ENCODE peak calls at places on chromosomes 13 and 19, in six cellular contexts. B is cardiac muscle cell, F is fibroblast of the aortic adventitia, V is tibial artery, L is AG10803, H is heart right ventricle. J is an unnamed sample.

GRCh38 chr19:748274-748598 is 2.7 kb upstream of the MISP start:
- DNase-seq in F (no peak), H (no peak), B (no peak), L (no peak), V (no peak), J (no peak)

GRCh38 chr19:19657397-19657783 is 6.1 kb downstream of the ATP13A1 start:
- DNase-seq in B (peak), F (no peak), H (no peak), L (no peak), V (no peak), J (no peak)

GRCh38 chr13:95023405-95023804 is 277.8 kb downstream of the ABCC4 start:
- DNase-seq in B (no peak), L (no peak), H (no peak), V (no peak), F (no peak), J (no peak)

GRCh38 chr19:52115526-52116053 is 20.0 kb upstream of the ZNF841 start:
- DNase-seq in F (no peak), V (no peak), L (no peak), H (no peak), B (peak), J (no peak)

GRCh38 chr19:1170938-1171754 is 2.9 kb downstream of the SBNO2 start:
- DNase-seq in B (no peak), F (no peak), L (no peak), H (no peak), V (no peak), J (no peak)

GRCh38 chr13:21402586-21403307 is 56.4 kb downstream of the ZDHHC20 start:
- DNase-seq in F (peak), V (no peak), B (peak), H (no peak), L (peak), J (no peak)

GRCh38 chr13:43232866-43233265 is 209.5 kb downstream of the DNAJC15 start:
- DNase-seq in B (peak), V (no peak), F (peak), H (no peak), L (peak), J (no peak)

GRCh38 chr19:35995655-35995993 is 636 bp downstream of the SDHAF1 start:
- DNase-seq in L (peak), H (peak), B (peak), V (peak), F (peak), J (no peak)

GRCh38 chr19:39318071-39318470 is 2.6 kb downstream of the LRFN1 start:
- DNase-seq in V (no peak), B (no peak), F (no peak), H (no peak), L (no peak), J (no peak)

GRCh38 chr19:6663236-6664187 is 6.4 kb downstream of the TNFSF14 start:
- DNase-seq in V (no peak), B (peak), F (no peak), H (no peak), L (peak), J (no peak)

GRCh38 chr13:64074989-64075474 is 2659.4 kb upstream of the PCDH20 start:
- DNase-seq in B (no peak), V (no peak), H (no peak), F (no peak), L (no peak), J (no peak)

GRCh38 chr19:17248011-17248776 is 2.5 kb upstream of the NR2F6 start:
- DNase-seq in V (no peak), L (no peak), H (no peak), B (no peak), F (no peak), J (no peak)

GRCh38 chr19:46517471-46517870 is 21.8 kb upstream of the PNMA8B start:
- DNase-seq in V (no peak), L (no peak), F (no peak), B (no peak), H (no peak), J (no peak)

GRCh38 chr13:109180905-109181425 is 551.6 kb downstream of the MYO16 start:
- DNase-seq in H (no peak), F (peak), L (peak), V (no peak), B (peak), J (no peak)

GRCh38 chr19:44890366-44891015 is 563 bp upstream of the TOMM40 start:
- DNase-seq in B (peak), H (peak), V (peak), L (peak), F (peak), J (no peak)

GRCh38 chr19:55704494-55705245 is 29.6 kb downstream of the EPN1 start:
- DNase-seq in L (no peak), B (no peak), F (no peak), V (no peak), H (no peak), J (no peak)

GRCh38 chr19:45175663-45176345 is 2.2 kb downstream of the TRAPPC6A start:
- DNase-seq in L (no peak), F (no peak), H (no peak), B (no peak), V (no peak), J (no peak)

GRCh38 chr19:1449467-1450442 is at the start of gene APC2:
- DNase-seq in B (no peak), V (no peak), F (no peak), H (no peak), L (peak), J (no peak)

GRCh38 chr13:48315981-48316380 is 12.4 kb downstream of the RB1 start:
- DNase-seq in H (peak), B (no peak), V (no peak), F (no peak), L (no peak), J (no peak)

GRCh38 chr13:80224468-80224867 is 116.5 kb downstream of the SPRY2 start:
- DNase-seq in F (peak), H (no peak), L (no peak), V (no peak), B (peak), J (no peak)

GRCh38 chr13:20721058-20721453 is 17.6 kb downstream of the IL17D start:
- DNase-seq in B (no peak), F (no peak), L (no peak), V (no peak), H (no peak), J (no peak)

GRCh38 chr13:27362064-27362751 is 62.2 kb upstream of the GTF3A start:
- DNase-seq in L (peak), H (peak), B (peak), F (peak), V (peak), J (peak)

GRCh38 chr19:40424637-40425449 is 949 bp downstream of the SERTAD1 start:
- DNase-seq in H (no peak), F (peak), V (no peak), B (peak), L (peak), J (no peak)

DNA sequence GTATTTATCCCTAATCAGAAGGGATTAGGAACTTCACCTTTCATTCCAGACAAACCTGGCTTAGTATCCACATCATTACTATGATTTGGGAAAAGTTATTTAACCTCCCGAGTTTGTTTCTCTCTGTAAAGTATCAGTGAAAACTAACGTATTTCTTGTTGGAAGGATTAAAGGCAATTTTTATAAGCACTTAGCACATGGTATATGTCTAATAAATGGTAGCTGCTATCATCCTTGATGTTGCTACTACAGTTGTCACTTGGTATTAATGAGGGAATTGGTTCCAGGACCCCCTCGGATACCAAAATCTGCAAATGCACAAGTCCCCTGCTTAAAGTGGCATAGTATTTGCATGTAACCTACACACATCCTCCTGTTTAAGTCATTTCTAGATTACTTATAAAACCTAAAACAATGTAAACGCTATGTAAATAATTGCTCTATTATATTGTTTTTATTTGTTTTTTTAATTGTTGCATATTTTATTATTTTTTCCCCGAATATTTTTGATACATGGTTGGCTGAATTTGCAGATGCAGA is 42.7 kb upstream of the FAM124A start:
- DNase-seq in L (no peak), F (no peak), V (no peak), H (no peak), B (no peak), J (no peak)
- TF ChIP-seq CTCF in L (no peak), F (no peak), V (no peak), H (no peak), B (no peak), J (no peak)

GRCh38 chr13:37960427-37960826 is 90.9 kb upstream of the TRPC4 start:
- DNase-seq in H (no peak), L (no peak), B (peak), V (no peak), F (no peak), J (no peak)
- TF ChIP-seq CTCF in H (no peak), L (peak), B (peak), V (no peak), F (peak), J (no peak)

GRCh38 chr13:33235078-33235477 is 50.5 kb downstream of the STARD13 start:
- DNase-seq in V (no peak), F (peak), B (peak), L (peak), H (no peak), J (no peak)
- TF ChIP-seq CTCF in V (no peak), F (no peak), B (no peak), L (peak), H (no peak), J (no peak)

GRCh38 chr13:106522112-106522511 is 13.3 kb downstream of the EFNB2 start:
- DNase-seq in H (no peak), B (no peak), L (no peak), V (no peak), F (no peak), J (no peak)

GRCh38 chr13:106521101-106521799 is 14.2 kb downstream of the EFNB2 start:
- DNase-seq in L (no peak), B (no peak), H (no peak), F (no peak), V (no peak), J (no peak)

GRCh38 chr13:106518535-106518934 is 16.9 kb downstream of the EFNB2 start:
- DNase-seq in B (no peak), F (no peak), H (no peak), V (no peak), L (no peak), J (no peak)

GRCh38 chr13:106522898-106523525 is 12.4 kb downstream of the EFNB2 start:
- DNase-seq in B (no peak), H (no peak), L (no peak), F (no peak), V (no peak), J (no peak)

DNA sequence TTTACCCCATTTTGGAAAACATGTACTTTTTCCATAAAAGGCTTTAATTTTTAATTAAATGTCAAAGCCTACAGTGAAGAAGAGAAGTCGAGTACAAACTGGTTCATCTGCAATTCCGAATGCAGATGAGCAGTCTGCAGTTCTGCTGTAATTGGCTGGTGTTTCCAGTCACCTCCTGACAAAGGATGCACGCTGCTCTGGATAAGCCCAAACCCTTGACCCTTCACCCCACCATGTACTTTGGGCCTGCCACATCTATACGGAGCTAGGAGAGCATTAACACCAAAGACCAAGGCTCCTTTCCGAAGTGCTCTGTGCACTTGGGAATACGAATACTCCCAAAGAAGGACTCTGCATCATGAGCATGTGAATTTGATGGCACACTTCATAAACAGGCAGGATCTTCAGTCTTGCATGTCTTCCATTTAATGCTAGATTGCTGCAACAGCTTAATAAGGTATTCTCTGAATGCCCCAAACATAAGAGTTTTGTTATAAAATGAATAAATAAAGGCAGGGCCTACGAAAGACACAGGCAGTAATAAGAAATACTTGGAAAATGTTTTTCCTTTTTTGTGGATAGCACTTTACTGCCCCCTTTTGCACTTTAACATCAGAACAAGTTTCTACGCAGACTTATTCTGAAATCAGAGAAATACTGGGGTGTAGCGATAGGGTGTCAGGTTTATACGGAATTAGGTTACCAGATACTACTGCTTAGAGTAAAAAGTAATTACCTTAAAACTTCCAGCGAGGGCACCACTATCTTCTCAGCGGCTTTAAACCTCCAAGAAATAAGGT is 15.1 kb downstream of the EFNB2 start:
- DNase-seq in F (peak), V (no peak), L (peak), H (no peak), B (peak), J (no peak)
- TF ChIP-seq CTCF in F (peak), V (peak), L (peak), H (peak), B (peak), J (no peak)

GRCh38 chr19:18486746-18487145 is 35.1 kb downstream of the ELL start:
- DNase-seq in V (no peak), H (no peak), L (no peak), B (no peak), F (no peak), J (no peak)

GRCh38 chr19:18487576-18488402 is 34.1 kb downstream of the ELL start:
- DNase-seq in V (no peak), L (no peak), B (no peak), H (no peak), F (no peak), J (no peak)

GRCh38 chr19:18488838-18489626 is 32.8 kb downstream of the ELL start:
- DNase-seq in V (no peak), B (no peak), L (no peak), H (no peak), F (no peak), J (no peak)

GRCh38 chr19:18489627-18490184 is 32.2 kb downstream of the ELL start:
- DNase-seq in H (no peak), B (no peak), V (no peak), F (no peak), L (no peak), J (no peak)

GRCh38 chr19:18488403-18488723 is 33.5 kb downstream of the ELL start:
- DNase-seq in F (peak), B (no peak), V (no peak), H (no peak), L (peak), J (no peak)
- TF ChIP-seq CTCF in F (peak), B (peak), V (no peak), H (no peak), L (peak), J (no peak)

DNA sequence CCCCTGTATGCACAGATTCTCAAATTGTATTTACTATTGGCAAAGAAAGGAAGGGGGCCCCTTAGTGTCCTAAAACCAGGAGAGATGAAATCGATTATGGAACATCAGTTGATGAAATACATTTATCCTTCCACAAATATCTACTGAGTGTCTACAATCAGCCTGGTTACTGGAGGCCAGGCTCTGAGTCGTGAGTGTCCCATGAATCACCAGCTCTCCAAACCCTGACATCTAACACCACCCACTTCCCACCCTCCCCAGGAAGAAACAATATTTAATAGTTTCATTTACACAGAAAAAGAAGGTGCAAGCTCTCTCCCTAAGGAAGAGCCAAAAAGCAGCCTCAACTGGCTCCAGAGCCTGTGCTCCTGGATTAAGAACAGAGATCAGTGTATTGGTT is 25.2 kb downstream of the KCTD15 start:
- DNase-seq in B (no peak), L (no peak), F (peak), V (no peak), H (no peak), J (no peak)
- TF ChIP-seq CTCF in B (no peak), L (no peak), F (no peak), V (no peak), H (no peak), J (no peak)

GRCh38 chr19:54429545-54430227 is 14.4 kb downstream of the TTYH1 start:
- DNase-seq in F (no peak), H (no peak), V (no peak), B (no peak), L (no peak), J (no peak)

GRCh38 chr19:54431255-54431838 is 16.1 kb downstream of the TTYH1 start:
- DNase-seq in V (no peak), B (peak), F (peak), L (no peak), H (no peak), J (no peak)

GRCh38 chr19:54432144-54432738 is 16.8 kb upstream of the LENG8 start:
- DNase-seq in B (no peak), H (no peak), L (no peak), F (no peak), V (no peak), J (no peak)

GRCh38 chr19:54429176-54429495 is 13.9 kb downstream of the TTYH1 start:
- DNase-seq in L (no peak), V (no peak), F (no peak), H (no peak), B (no peak), J (no peak)

GRCh38 chr19:54430306-54431254 is 15.3 kb downstream of the TTYH1 start:
- DNase-seq in F (no peak), H (peak), B (peak), V (no peak), L (no peak), J (no peak)
- TF ChIP-seq CTCF in F (no peak), H (peak), B (peak), V (no peak), L (peak), J (no peak)

GRCh38 chr19:3672993-3673392 is 27.3 kb downstream of the PIP5K1C start:
- DNase-seq in L (no peak), V (no peak), F (no peak), H (no peak), B (no peak), J (no peak)
- TF ChIP-seq CTCF in L (no peak), V (no peak), F (no peak), H (no peak), B (no peak), J (no peak)